ENCODE peak calls at places on chromosome 7, in four cellular contexts. One of them, this sample, is unnamed.

GRCh38 chr7:141071855-141072547 is 1.9 kb upstream of the TMEM178B start:
- DNase-seq in MV-4-11: no peak
- DNase-seq in activated naive CD4-positive, alpha-beta T cell: no peak
- DNase-seq in progenitor cell of endocrine pancreas: no peak
- DNase-seq in this sample: no peak

GRCh38 chr7:95246935-95247370 is 77.4 kb downstream of the PON1 start:
- DNase-seq in MV-4-11: peak; percentile 4
- DNase-seq in activated naive CD4-positive, alpha-beta T cell: no peak
- DNase-seq in progenitor cell of endocrine pancreas: peak; percentile 35
- DNase-seq in this sample: peak; percentile 44

GRCh38 chr7:22853674-22854157 is 31.1 kb upstream of the TOMM7 start:
- DNase-seq in activated naive CD4-positive, alpha-beta T cell: peak; percentile 16
- DNase-seq in MV-4-11: peak; percentile 54
- DNase-seq in progenitor cell of endocrine pancreas: no peak
- DNase-seq in this sample: no peak

GRCh38 chr7:141550694-141551079 is 523 bp upstream of the AGK start:
- DNase-seq in progenitor cell of endocrine pancreas: no peak
- DNase-seq in MV-4-11: no peak
- DNase-seq in activated naive CD4-positive, alpha-beta T cell: no peak
- DNase-seq in this sample: peak; percentile 45

GRCh38 chr7:82559203-82559805 is 115.7 kb upstream of the CACNA2D1 start:
- DNase-seq in MV-4-11: no peak
- DNase-seq in progenitor cell of endocrine pancreas: peak; percentile 15
- DNase-seq in activated naive CD4-positive, alpha-beta T cell: no peak
- DNase-seq in this sample: no peak

GRCh38 chr7:37007319-37007718 is 283.0 kb upstream of the AOAH start:
- DNase-seq in MV-4-11: no peak
- DNase-seq in progenitor cell of endocrine pancreas: no peak
- DNase-seq in activated naive CD4-positive, alpha-beta T cell: no peak
- DNase-seq in this sample: no peak

GRCh38 chr7:12490105-12490688 is 80.3 kb upstream of the SCIN start:
- DNase-seq in MV-4-11: peak; percentile 20
- DNase-seq in progenitor cell of endocrine pancreas: no peak
- DNase-seq in activated naive CD4-positive, alpha-beta T cell: no peak
- DNase-seq in this sample: no peak

GRCh38 chr7:121623130-121623872 is 227.2 kb upstream of the FAM3C start:
- DNase-seq in MV-4-11: no peak
- DNase-seq in progenitor cell of endocrine pancreas: no peak
- DNase-seq in activated naive CD4-positive, alpha-beta T cell: no peak
- DNase-seq in this sample: no peak

GRCh38 chr7:111083423-111083822 is 7.5 kb upstream of the LRRN3 start:
- DNase-seq in MV-4-11: peak; percentile 90
- DNase-seq in progenitor cell of endocrine pancreas: no peak
- DNase-seq in activated naive CD4-positive, alpha-beta T cell: peak; percentile 4
- DNase-seq in this sample: no peak

This sample was measured in mesothelial cell of epicardium.